ENCODE peak calls at places on chromosomes 6 and 20, in four cellular contexts. N is HepG2, I is kidney, G is OCI-M1. E is an unnamed sample.

GRCh38 chr20:54056762-54057639 is 13.4 kb downstream of the BCAS1 start:
- DNase-seq in I (no peak), N (no peak), G (no peak), E (no peak)

GRCh38 chr6:132814716-132815570 is 574 bp downstream of the RPS12 start:
- DNase-seq in G (peak), I (no peak), N (peak), E (no peak)

GRCh38 chr20:6007094-6007528 is 46.7 kb downstream of the LRRN4 start:
- DNase-seq in I (no peak), G (peak), N (peak), E (no peak)

GRCh38 chr20:707711-708110 is 32.1 kb upstream of the SCRT2 start:
- DNase-seq in N (no peak), I (peak), G (no peak), E (no peak)

GRCh38 chr6:102118034-102118433 is 724.5 kb downstream of the GRIK2 start:
- DNase-seq in G (no peak), I (no peak), N (no peak), E (no peak)

GRCh38 chr6:138571585-138572199 is 72.4 kb upstream of the NHSL1 start:
- DNase-seq in I (no peak), N (no peak), G (no peak), E (no peak)

GRCh38 chr6:142698751-142699150 is 246.2 kb downstream of the HIVEP2 start:
- DNase-seq in G (no peak), N (no peak), I (no peak), E (no peak)

GRCh38 chr6:31405996-31406395 is 2.6 kb downstream of the MICA start:
- DNase-seq in I (no peak), G (no peak), N (no peak), E (no peak)

GRCh38 chr20:10739575-10739974 is 65.8 kb upstream of the JAG1 start:
- DNase-seq in I (no peak), N (no peak), G (peak), E (no peak)

GRCh38 chr6:24827162-24827561 is 28.4 kb upstream of the ARMH2 start:
- DNase-seq in N (no peak), I (no peak), G (no peak), E (no peak)

GRCh38 chr6:138160329-138161117 is 1.2 kb upstream of the ARFGEF3 start:
- DNase-seq in N (no peak), I (no peak), G (no peak), E (no peak)

GRCh38 chr6:55902796-55903195 is 27.4 kb upstream of the BMP5 start:
- DNase-seq in N (no peak), G (no peak), I (no peak), E (no peak)

GRCh38 chr6:87540541-87540940 is 49.2 kb downstream of the RARS2 start:
- DNase-seq in N (no peak), I (no peak), G (no peak), E (no peak)

GRCh38 chr20:51749674-51750036 is 18.5 kb downstream of the ATP9A start:
- DNase-seq in N (no peak), I (no peak), G (no peak), E (no peak)